ENCODE peak calls at places on chromosomes 16 and 17, in five cellular contexts. B is ascending aorta, Y is GM20000, O is foreskin fibroblast, T is lung. A is an unnamed sample.

GRCh38 chr16:4613636-4614570 is 785 bp downstream of the UBALD1 start:
- DNase-seq in B (no peak), Y (peak; percentile 71), O (peak; percentile 73), T (no peak), A (peak; percentile 73)

GRCh38 chr16:3023415-3023668 is 400 bp downstream of the HCFC1R1 start:
- DNase-seq in B (peak; percentile 79), Y (no peak), O (peak; percentile 93), T (no peak), A (no peak)

GRCh38 chr17:50638851-50639767 is 4.4 kb downstream of the ABCC3 start:
- DNase-seq in B (peak; percentile 98), Y (no peak), O (peak; percentile 97), T (peak; percentile 98), A (no peak)

GRCh38 chr16:10067406-10067805 is 114.8 kb downstream of the GRIN2A start:
- DNase-seq in B (no peak), Y (no peak), O (no peak), T (no peak), A (peak; percentile 30)

GRCh38 chr16:50771366-50771765 is 29.5 kb downstream of the CYLD start:
- DNase-seq in B (no peak), Y (no peak), O (peak; percentile 90), T (no peak), A (no peak)

GRCh38 chr17:63842173-63842539 is 329 bp downstream of the SMARCD2 start:
- DNase-seq in B (peak; percentile 77), Y (no peak), O (no peak), T (no peak), A (peak; percentile 48)

GRCh38 chr16:49924078-49924477 is 68.2 kb upstream of the ZNF423 start:
- DNase-seq in B (no peak), Y (no peak), O (no peak), T (no peak), A (no peak)

GRCh38 chr16:23981429-23982399 is 145.9 kb downstream of the PRKCB start:
- DNase-seq in B (no peak), Y (no peak), O (no peak), T (no peak), A (no peak)

GRCh38 chr17:4551141-4551540 is 4.0 kb downstream of the MYBBP1A start:
- DNase-seq in B (no peak), Y (no peak), O (peak; percentile 36), T (no peak), A (no peak)

GRCh38 chr16:35631261-35631945 is 2172.0 kb downstream of the TP53TG3F start:
- DNase-seq in B (no peak), Y (no peak), O (no peak), T (no peak), A (no peak)

GRCh38 chr17:50348522-50349240 is 2.8 kb downstream of the XYLT2 start:
- DNase-seq in B (no peak), Y (peak; percentile 5), O (peak; percentile 65), T (no peak), A (no peak)

GRCh38 chr16:20803192-20803560 is 3.1 kb downstream of the ERI2 start:
- DNase-seq in B (no peak), Y (no peak), O (peak; percentile 76), T (no peak), A (no peak)

GRCh38 chr16:30557397-30557949 is 701 bp downstream of the ZNF764 start:
- DNase-seq in B (no peak), Y (peak; percentile 60), O (peak; percentile 40), T (no peak), A (no peak)

GRCh38 chr16:86462334-86463084 is 47.8 kb upstream of the FOXF1 start:
- DNase-seq in B (no peak), Y (no peak), O (no peak), T (no peak), A (no peak)

GRCh38 chr17:30187528-30187927 is 48.0 kb downstream of the SLC6A4 start:
- DNase-seq in B (no peak), Y (no peak), O (no peak), T (no peak), A (no peak)

GRCh38 chr16:88504489-88505404 is 51.7 kb downstream of the ZFPM1 start:
- DNase-seq in B (no peak), Y (no peak), O (no peak), T (no peak), A (peak; percentile 93)

GRCh38 chr16:56684926-56685590 is 2.8 kb downstream of the MT1X start:
- DNase-seq in B (peak; percentile 81), Y (no peak), O (no peak), T (no peak), A (no peak)
- TF ChIP-seq CTCF in B (no peak), Y (no peak), O (no peak), T (no peak), A (no peak)

DNA sequence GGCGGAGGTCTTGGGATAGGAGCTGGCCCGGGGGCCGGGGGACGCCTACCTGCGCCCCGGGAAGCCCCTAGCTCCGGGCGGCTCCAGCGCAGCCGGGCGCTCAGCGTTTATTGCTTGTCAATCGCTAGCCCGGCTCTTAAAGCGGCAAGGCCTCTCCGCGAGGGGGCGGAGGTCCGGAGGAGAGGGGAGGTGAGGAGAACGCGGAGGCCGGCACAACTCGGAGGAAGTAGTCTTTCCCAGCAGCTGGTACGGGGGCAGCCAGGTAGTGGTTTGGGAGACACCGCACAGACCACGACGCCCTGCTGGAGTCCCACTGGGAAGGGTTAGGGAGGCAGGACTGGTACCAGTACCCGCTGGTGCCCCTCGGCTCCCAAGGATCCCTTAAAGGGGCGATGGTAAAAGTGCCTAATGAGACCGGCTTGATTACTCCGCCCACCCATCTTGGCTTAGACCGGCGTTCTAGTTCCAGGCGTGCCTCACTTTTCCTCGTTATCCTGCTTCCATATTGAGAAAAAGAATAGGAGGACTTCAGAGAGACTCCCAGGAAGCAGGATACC is at the start of gene MPP2:
- DNase-seq in B (peak; percentile 87), Y (peak; percentile 55), O (peak; percentile 80), T (peak; percentile 44), A (peak; percentile 94)
- TF ChIP-seq CTCF in B (peak; percentile 31), Y (no peak), O (no peak), T (no peak), A (peak; percentile 11)

GRCh38 chr17:41496803-41497484 is 7.2 kb upstream of the KRT36 start:
- DNase-seq in B (peak; percentile 71), Y (peak; percentile 60), O (peak; percentile 86), T (peak; percentile 90), A (peak; percentile 54)
- TF ChIP-seq CTCF in B (peak; percentile 38), Y (peak; percentile 37), O (peak; percentile 96), T (peak; percentile 50), A (peak; percentile 49)

GRCh38 chr17:60230358-60230757 is 80.6 kb downstream of the CA4 start:
- DNase-seq in B (no peak), Y (no peak), O (peak; percentile 73), T (no peak), A (no peak)

GRCh38 chr17:60229189-60229802 is 79.5 kb downstream of the CA4 start:
- DNase-seq in B (no peak), Y (no peak), O (peak; percentile 71), T (no peak), A (no peak)

GRCh38 chr17:60231691-60232090 is 81.9 kb downstream of the CA4 start:
- DNase-seq in B (no peak), Y (no peak), O (peak; percentile 60), T (no peak), A (no peak)

DNA sequence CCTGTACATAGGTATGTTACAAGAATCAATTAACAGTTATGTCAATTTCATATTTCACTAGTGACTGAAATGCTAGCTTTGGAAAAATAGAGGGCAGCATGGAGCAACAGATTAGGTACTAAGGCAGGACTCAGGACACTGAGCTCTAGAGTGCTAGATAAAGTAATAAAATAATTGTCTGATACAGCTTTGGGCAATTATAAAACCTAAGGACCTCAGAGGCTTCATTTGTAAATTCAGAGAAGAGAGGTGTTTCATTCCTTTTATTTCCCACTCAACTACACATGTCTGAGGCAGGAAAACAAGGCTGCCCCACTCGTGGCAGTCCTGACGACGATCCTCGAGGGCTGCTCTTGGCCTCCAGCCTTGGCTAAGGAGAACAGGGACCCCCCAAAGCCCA is 81.5 kb downstream of the CA4 start:
- DNase-seq in B (no peak), Y (peak; percentile 6), O (peak; percentile 64), T (no peak), A (no peak)
- TF ChIP-seq CTCF in B (peak; percentile 30), Y (peak; percentile 19), O (peak; percentile 47), T (no peak), A (no peak)

GRCh38 chr17:16585796-16586195 is 16.8 kb upstream of the ZNF287 start:
- DNase-seq in B (no peak), Y (no peak), O (peak; percentile 45), T (peak; percentile 49), A (no peak)

GRCh38 chr17:16589097-16589969 is 20.3 kb upstream of the ZNF287 start:
- DNase-seq in B (peak; percentile 96), Y (peak; percentile 94), O (peak; percentile 94), T (peak; percentile 91), A (peak; percentile 96)

GRCh38 chr17:16583781-16584180 is 14.8 kb upstream of the ZNF287 start:
- DNase-seq in B (no peak), Y (no peak), O (no peak), T (no peak), A (no peak)

DNA sequence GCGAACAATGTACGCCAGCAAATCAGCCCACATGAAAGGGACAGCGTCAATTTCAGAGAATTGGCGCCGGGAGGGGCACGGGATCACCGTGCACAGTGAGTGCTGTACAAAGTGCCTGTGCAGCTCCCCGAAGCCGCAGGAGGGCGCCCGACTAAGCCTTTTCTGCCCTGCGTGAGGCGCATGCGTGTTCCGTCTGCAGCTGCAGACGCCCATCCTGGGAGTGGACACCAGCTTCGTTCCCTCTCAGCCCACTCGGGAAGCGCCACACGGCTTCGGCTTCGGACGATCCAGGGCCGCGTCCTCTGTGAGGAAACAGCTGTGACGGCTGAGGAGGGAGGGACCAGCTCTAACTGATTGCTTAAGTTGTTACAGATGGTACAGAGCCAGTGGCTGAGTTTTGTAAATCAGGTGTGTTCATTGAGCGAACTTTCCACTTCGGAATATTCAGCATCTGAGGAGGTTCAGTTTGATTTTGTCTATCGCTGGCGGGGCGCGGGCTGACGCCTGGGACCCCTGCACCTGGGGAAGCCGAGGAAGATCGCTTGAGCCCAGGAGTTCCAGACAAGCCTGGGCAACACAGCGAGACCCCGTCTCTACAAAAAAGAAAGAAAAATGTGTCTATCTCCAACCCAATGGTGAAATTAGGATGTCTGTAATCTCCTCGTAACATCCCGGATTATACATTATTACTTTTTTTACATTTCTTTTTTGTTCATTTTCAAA is 15.4 kb upstream of the ZNF287 start:
- DNase-seq in B (peak; percentile 94), Y (peak; percentile 86), O (peak; percentile 94), T (peak; percentile 91), A (peak; percentile 95)
- TF ChIP-seq CTCF in B (peak; percentile 93), Y (peak; percentile 87), O (peak; percentile 92), T (peak; percentile 83), A (peak; percentile 84)

GRCh38 chr17:75075597-75076253 is 12.0 kb upstream of the SLC16A5 start:
- DNase-seq in B (no peak), Y (no peak), O (peak; percentile 51), T (no peak), A (no peak)

GRCh38 chr17:75079023-75079373 is 8.8 kb upstream of the SLC16A5 start:
- DNase-seq in B (no peak), Y (no peak), O (no peak), T (no peak), A (no peak)

GRCh38 chr17:75077072-75077489 is 10.7 kb upstream of the SLC16A5 start:
- DNase-seq in B (no peak), Y (no peak), O (no peak), T (no peak), A (no peak)

GRCh38 chr17:75078097-75079022 is 9.4 kb upstream of the SLC16A5 start:
- DNase-seq in B (peak; percentile 76), Y (peak; percentile 81), O (peak; percentile 94), T (peak; percentile 78), A (no peak)

GRCh38 chr17:75077490-75078096 is 10.2 kb upstream of the SLC16A5 start:
- DNase-seq in B (peak; percentile 87), Y (peak; percentile 82), O (peak; percentile 66), T (peak; percentile 76), A (peak; percentile 47)
- TF ChIP-seq CTCF in B (no peak), Y (peak; percentile 42), O (no peak), T (no peak), A (no peak)

A was measured in glutamatergic neuron.